ENCODE peak calls at places on chromosomes 13 and 19, in ten cellular contexts. K is stimulated activated CD4-positive, alpha-beta T cell treated with anti-CD3 and anti-CD28 coated beads, Interleukin-4, amount 100 ng/mL, for 48 hours; R is GM12864; Q is amniotic stem cell; D is GM10248; V is activated naive CD4-positive, alpha-beta T cell; Y is SW 1271; B is iris pigment epithelial cell; I is activated effector memory CD4-positive, alpha-beta T cell treated with anti-CD3 and anti-CD28 coated beads, Interleukin-2, amount 50 U/mL, for 16 hours; M is effector memory CD8-positive, alpha-beta T cell. S is an unnamed sample.

GRCh38 chr19:4910594-4911273 is 1.4 kb downstream of the UHRF1 start:
- DNase-seq in B (peak), I (peak), K (no peak), Y (peak), D (no peak), V (no peak), M (no peak), R (no peak), Q (peak), S (no peak)

GRCh38 chr13:85170372-85170771 is 628.8 kb downstream of the SLITRK6 start:
- DNase-seq in Q (no peak), I (no peak), M (no peak), Y (no peak), K (no peak), V (no peak), R (no peak), B (no peak), D (no peak), S (no peak)

GRCh38 chr13:27432180-27432579 is 7.8 kb downstream of the GTF3A start:
- DNase-seq in M (no peak), Q (no peak), Y (no peak), D (no peak), V (no peak), I (no peak), R (no peak), B (no peak), K (no peak), S (no peak)

GRCh38 chr13:51091839-51092238 is 19.2 kb downstream of the C13orf42 start:
- DNase-seq in D (no peak), R (no peak), I (no peak), Y (no peak), K (no peak), M (no peak), V (no peak), B (no peak), Q (no peak), S (no peak)

GRCh38 chr13:21638319-21639282 is 32.3 kb upstream of the FGF9 start:
- DNase-seq in V (no peak), D (peak), Q (no peak), M (peak), Y (peak), K (no peak), I (no peak), R (no peak), B (peak), S (no peak)

GRCh38 chr13:69660155-69660554 is 447.5 kb upstream of the ATXN8OS start:
- DNase-seq in Q (no peak), B (no peak), I (no peak), V (no peak), R (no peak), M (no peak), Y (no peak), D (no peak), K (no peak), S (no peak)

GRCh38 chr19:53647350-53647749 is 15.6 kb downstream of the DPRX start:
- DNase-seq in M (no peak), Y (no peak), B (no peak), I (no peak), D (no peak), K (no peak), Q (no peak), R (no peak), V (no peak), S (no peak)

GRCh38 chr19:3556978-3557460 is 367 bp downstream of the MFSD12 start:
- DNase-seq in Y (peak), Q (peak), K (peak), B (peak), I (peak), R (no peak), V (no peak), D (no peak), M (peak), S (no peak)

GRCh38 chr13:97631158-97631557 is 197.2 kb downstream of the RAP2A start:
- DNase-seq in V (no peak), Q (no peak), I (no peak), Y (no peak), R (no peak), D (no peak), B (no peak), K (no peak), M (no peak), S (no peak)

GRCh38 chr13:83618966-83619365 is 263.3 kb downstream of the SLITRK1 start:
- DNase-seq in I (no peak), Q (no peak), B (peak), M (no peak), K (no peak), Y (no peak), V (no peak), D (no peak), R (no peak), S (no peak)

GRCh38 chr13:26621731-26622401 is 64.4 kb downstream of the WASF3 start:
- DNase-seq in K (no peak), R (no peak), D (no peak), I (no peak), B (no peak), V (no peak), Q (no peak), M (no peak), Y (no peak), S (no peak)

GRCh38 chr13:32737679-32738078 is 151.4 kb downstream of the PDS5B start:
- DNase-seq in B (no peak), I (no peak), M (no peak), V (no peak), Q (no peak), D (peak), K (no peak), Y (no peak), R (no peak), S (no peak)

GRCh38 chr19:33811736-33812387 is 15.2 kb downstream of the KCTD15 start:
- DNase-seq in M (no peak), K (no peak), V (no peak), B (peak), Y (no peak), D (no peak), R (no peak), I (no peak), Q (no peak), S (no peak)

GRCh38 chr19:44278181-44278690 is 18.6 kb downstream of the ZNF233 start:
- DNase-seq in K (no peak), V (no peak), Q (no peak), R (no peak), M (no peak), B (peak), D (no peak), Y (no peak), I (no peak), S (no peak)

GRCh38 chr13:102903659-102904407 is 58.0 kb downstream of the ERCC5 start:
- DNase-seq in M (no peak), K (no peak), B (peak), Y (no peak), I (no peak), R (no peak), D (peak), Q (no peak), V (no peak), S (no peak)

GRCh38 chr13:97702614-97703013 is 250.9 kb upstream of the IPO5 start:
- DNase-seq in Q (no peak), B (no peak), V (no peak), K (no peak), M (no peak), D (no peak), R (no peak), I (no peak), Y (no peak), S (no peak)

GRCh38 chr19:5355076-5355475 is 14.5 kb upstream of the PTPRS start:
- DNase-seq in M (no peak), Q (no peak), Y (no peak), K (no peak), V (no peak), R (no peak), B (no peak), D (no peak), I (no peak), S (no peak)

GRCh38 chr13:23902975-23903905 is 5.9 kb upstream of the C1QTNF9B start:
- DNase-seq in I (no peak), K (no peak), B (no peak), D (no peak), R (no peak), M (no peak), Y (no peak), V (no peak), Q (no peak), S (no peak)

GRCh38 chr19:20926796-20927195 is 3.7 kb downstream of the ZNF85 start:
- DNase-seq in V (no peak), B (peak), Q (no peak), I (no peak), D (no peak), R (no peak), K (no peak), M (no peak), Y (no peak), S (no peak)

GRCh38 chr19:49857061-49857833 is 6.3 kb downstream of the PTOV1 start:
- DNase-seq in D (no peak), R (no peak), B (no peak), V (no peak), Q (no peak), I (no peak), M (no peak), Y (no peak), K (no peak), S (no peak)

GRCh38 chr13:38398810-38399493 is 49.3 kb downstream of the UFM1 start:
- DNase-seq in K (no peak), V (no peak), D (no peak), B (peak), M (no peak), Y (no peak), R (no peak), Q (peak), I (no peak), S (no peak)

GRCh38 chr19:29714371-29714952 is 599 bp downstream of the C19orf12 start:
- DNase-seq in B (no peak), V (no peak), Y (no peak), R (no peak), Q (no peak), D (no peak), M (peak), K (no peak), I (no peak), S (no peak)

GRCh38 chr19:10946964-10947657 is 13.7 kb upstream of the SMARCA4 start:
- DNase-seq in V (no peak), Y (peak), M (no peak), Q (no peak), I (no peak), B (peak), K (no peak), D (no peak), R (no peak), S (no peak)

GRCh38 chr13:51303063-51303552 is 36.4 kb upstream of the SERPINE3 start:
- DNase-seq in Q (no peak), R (no peak), I (no peak), K (no peak), B (no peak), D (no peak), M (no peak), Y (no peak), V (no peak), S (no peak)

GRCh38 chr19:15114153-15114540 is 6.9 kb downstream of the SYDE1 start:
- DNase-seq in V (no peak), B (peak), M (no peak), D (no peak), Q (no peak), R (no peak), K (no peak), I (no peak), Y (peak), S (no peak)

GRCh38 chr19:12766051-12766521 is 9.3 kb downstream of the HOOK2 start:
- DNase-seq in V (no peak), Q (no peak), B (peak), K (no peak), I (peak), D (peak), R (no peak), Y (peak), M (peak), S (no peak)

GRCh38 chr19:37635076-37636056 is 19.9 kb downstream of the ZFP30 start:
- DNase-seq in Y (no peak), B (no peak), M (no peak), V (no peak), Q (no peak), R (no peak), K (no peak), D (no peak), I (no peak), S (no peak)

GRCh38 chr13:20193924-20194631 is 1.3 kb upstream of the GJB2 start:
- DNase-seq in I (no peak), K (no peak), D (no peak), M (no peak), Y (no peak), B (no peak), Q (no peak), V (no peak), R (no peak), S (no peak)

S was measured in omental fat pad.